ENCODE peak calls at places on chromosome 19, in seven cellular contexts. Y, I, O, E, C, B and H are unnamed samples.

GRCh38 chr19:51552996-51553725 is 17.9 kb upstream of the ZNF175 start:
- DNase-seq in Y (no peak), I (peak), O (peak), E (peak), C (peak), B (no peak), H (no peak)

GRCh38 chr19:27673986-27674385 is 1539.0 kb downstream of the UQCRFS1 start:
- DNase-seq in Y (no peak), I (no peak), O (no peak), E (no peak), C (no peak), B (no peak), H (peak)

GRCh38 chr19:48806518-48806817 is 4.4 kb downstream of the BCAT2 start:
- DNase-seq in Y (no peak), I (no peak), O (no peak), E (no peak), C (no peak), B (no peak), H (no peak)

GRCh38 chr19:18558202-18558555 is 509 bp downstream of the KXD1 start:
- DNase-seq in Y (no peak), I (no peak), O (no peak), E (no peak), C (no peak), B (no peak), H (no peak)

GRCh38 chr19:57720878-57721277 is 6.5 kb downstream of the ZNF671 start:
- DNase-seq in Y (no peak), I (no peak), O (no peak), E (no peak), C (no peak), B (no peak), H (no peak)

GRCh38 chr19:43768273-43769050 is 12.3 kb downstream of the KCNN4 start:
- DNase-seq in Y (no peak), I (no peak), O (peak), E (no peak), C (no peak), B (no peak), H (no peak)

GRCh38 chr19:10979950-10980349 is 19.1 kb downstream of the SMARCA4 start:
- DNase-seq in Y (peak), I (no peak), O (peak), E (no peak), C (no peak), B (no peak), H (no peak)

GRCh38 chr19:35460608-35461007 is 12.6 kb downstream of the FFAR2 start:
- DNase-seq in Y (no peak), I (no peak), O (no peak), E (no peak), C (no peak), B (no peak), H (no peak)

GRCh38 chr19:38739440-38740251 is 4.6 kb downstream of the CAPN12 start:
- DNase-seq in Y (no peak), I (no peak), O (no peak), E (no peak), C (no peak), B (peak), H (no peak)

GRCh38 chr19:47618771-47619170 is 9.8 kb downstream of the BICRA start:
- DNase-seq in Y (no peak), I (no peak), O (peak), E (peak), C (peak), B (no peak), H (no peak)

GRCh38 chr19:7393934-7394508 is 45.3 kb downstream of the ARHGEF18 start:
- DNase-seq in Y (no peak), I (no peak), O (no peak), E (no peak), C (no peak), B (no peak), H (no peak)

GRCh38 chr19:17721821-17722220 is 2.5 kb downstream of the MAP1S start:
- DNase-seq in Y (no peak), I (peak), O (peak), E (no peak), C (peak), B (no peak), H (no peak)

GRCh38 chr19:34851277-34851804 is 75.4 kb upstream of the ZNF30 start:
- DNase-seq in Y (no peak), I (no peak), O (no peak), E (no peak), C (no peak), B (no peak), H (no peak)

GRCh38 chr19:17347361-17347760 is 10.0 kb downstream of the GTPBP3 start:
- DNase-seq in Y (no peak), I (no peak), O (no peak), E (peak), C (peak), B (no peak), H (peak)

GRCh38 chr19:797528-798414 is 519 bp downstream of the PTBP1 start:
- DNase-seq in Y (peak), I (peak), O (peak), E (peak), C (peak), B (peak), H (peak)

GRCh38 chr19:48784527-48784926 is 26.3 kb downstream of the BCAT2 start:
- DNase-seq in Y (no peak), I (no peak), O (peak), E (no peak), C (no peak), B (no peak), H (no peak)

GRCh38 chr19:39097299-39097698 is 13.1 kb downstream of the ACP7 start:
- DNase-seq in Y (no peak), I (no peak), O (no peak), E (no peak), C (no peak), B (no peak), H (no peak)

GRCh38 chr19:50465986-50466771 is 10.1 kb upstream of the EMC10 start:
- DNase-seq in Y (no peak), I (no peak), O (no peak), E (no peak), C (no peak), B (no peak), H (no peak)

GRCh38 chr19:40506099-40506498 is 39.3 kb downstream of the SPTBN4 start:
- DNase-seq in Y (no peak), I (no peak), O (no peak), E (no peak), C (no peak), B (no peak), H (no peak)

GRCh38 chr19:28334419-28334818 is 878.5 kb downstream of the UQCRFS1 start:
- DNase-seq in Y (no peak), I (no peak), O (no peak), E (no peak), C (no peak), B (no peak), H (no peak)

GRCh38 chr19:12603714-12604113 is 6.9 kb downstream of the ZNF490 start:
- DNase-seq in Y (peak), I (no peak), O (no peak), E (no peak), C (peak), B (no peak), H (no peak)

GRCh38 chr19:13574933-13575332 is 68.7 kb upstream of the CACNA1A start:
- DNase-seq in Y (no peak), I (no peak), O (no peak), E (no peak), C (peak), B (no peak), H (no peak)

GRCh38 chr19:40759352-40759751 is 8.3 kb downstream of the SNRPA start:
- DNase-seq in Y (no peak), I (no peak), O (no peak), E (no peak), C (no peak), B (no peak), H (no peak)

GRCh38 chr19:30696514-30696913 is 324.3 kb downstream of the ZNF536 start:
- DNase-seq in Y (no peak), I (no peak), O (no peak), E (no peak), C (peak), B (no peak), H (peak)

GRCh38 chr19:10882108-10882457 is 10.7 kb downstream of the CARM1 start:
- DNase-seq in Y (no peak), I (no peak), O (no peak), E (no peak), C (no peak), B (no peak), H (no peak)

GRCh38 chr19:47351545-47351944 is 2.4 kb downstream of the DHX34 start:
- DNase-seq in Y (no peak), I (no peak), O (no peak), E (no peak), C (peak), B (no peak), H (no peak)

GRCh38 chr19:58385313-58386165 is 1.5 kb upstream of the RPS5 start:
- DNase-seq in Y (no peak), I (no peak), O (no peak), E (no peak), C (no peak), B (peak), H (peak)

GRCh38 chr19:584240-585001 is 5.3 kb upstream of the HCN2 start:
- DNase-seq in Y (no peak), I (no peak), O (peak), E (peak), C (peak), B (peak), H (peak)

GRCh38 chr19:56308792-56309191 is 5.8 kb downstream of the ZSCAN5A start:
- DNase-seq in Y (no peak), I (no peak), O (no peak), E (no peak), C (no peak), B (no peak), H (no peak)

GRCh38 chr19:10510301-10510802 is 6.9 kb downstream of the S1PR5 start:
- DNase-seq in Y (no peak), I (no peak), O (no peak), E (peak), C (no peak), B (no peak), H (no peak)

GRCh38 chr19:19250196-19250801 is 22.8 kb downstream of the TM6SF2 start:
- DNase-seq in Y (no peak), I (no peak), O (no peak), E (no peak), C (no peak), B (no peak), H (no peak)

GRCh38 chr19:51808333-51808986 is 13.5 kb downstream of the FPR3 start:
- DNase-seq in Y (no peak), I (no peak), O (peak), E (no peak), C (no peak), B (no peak), H (no peak)

GRCh38 chr19:19134687-19135158 is 3.6 kb downstream of the TMEM161A start:
- DNase-seq in Y (no peak), I (no peak), O (peak), E (no peak), C (no peak), B (no peak), H (no peak)

GRCh38 chr19:8321067-8321759 is at the start of the genes NDUFA7 and RPS28:
- DNase-seq in Y (peak), I (peak), O (peak), E (peak), C (peak), B (peak), H (peak)

GRCh38 chr19:47756953-47757608 is 11.7 kb downstream of the NOP53 start:
- DNase-seq in Y (no peak), I (no peak), O (no peak), E (no peak), C (no peak), B (no peak), H (no peak)

GRCh38 chr19:33147538-33147937 is 15.6 kb downstream of the WDR88 start:
- DNase-seq in Y (no peak), I (no peak), O (no peak), E (no peak), C (no peak), B (no peak), H (no peak)

GRCh38 chr19:49809155-49809986 is 3.7 kb downstream of the FUZ start:
- DNase-seq in Y (no peak), I (no peak), O (peak), E (no peak), C (no peak), B (peak), H (peak)

GRCh38 chr19:29779921-29780320 is 31.9 kb upstream of the CCNE1 start:
- DNase-seq in Y (no peak), I (no peak), O (no peak), E (no peak), C (no peak), B (no peak), H (no peak)

GRCh38 chr19:13154241-13154778 is 4.1 kb downstream of the IER2 start:
- DNase-seq in Y (no peak), I (peak), O (peak), E (peak), C (peak), B (peak), H (peak)

GRCh38 chr19:42412223-42412622 is 15.0 kb downstream of the LIPE start:
- DNase-seq in Y (no peak), I (no peak), O (peak), E (no peak), C (no peak), B (no peak), H (no peak)

GRCh38 chr19:6185825-6186193 is 50.3 kb downstream of the ACSBG2 start:
- DNase-seq in Y (no peak), I (no peak), O (no peak), E (no peak), C (no peak), B (no peak), H (no peak)
- TF ChIP-seq POLR2A in Y (no peak), I (no peak), O (no peak), E (no peak), C (no peak), B (no peak), H (no peak)

DNA sequence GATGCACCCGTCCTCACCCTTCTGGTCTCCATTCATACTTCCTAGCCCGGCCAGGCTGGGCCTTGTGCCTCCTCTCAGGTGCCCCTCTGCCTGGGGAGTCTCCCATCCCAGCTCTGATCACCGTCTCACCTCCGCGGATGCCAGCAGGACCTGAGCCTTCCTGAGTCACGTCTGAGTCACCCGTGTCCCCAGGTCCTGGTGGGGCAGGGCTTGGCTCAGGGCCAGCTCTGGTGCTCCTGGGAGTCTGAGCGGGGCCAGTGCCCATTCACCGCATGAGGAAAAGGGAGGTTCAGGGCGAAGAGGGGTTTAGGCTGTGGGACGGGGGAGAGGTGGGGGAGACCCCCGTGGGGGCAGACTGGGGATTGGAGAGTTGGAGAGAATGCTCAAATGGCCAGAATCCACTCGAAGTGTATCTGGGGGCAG is 593 bp downstream of the ATP8B3 start:
- DNase-seq in Y (no peak), I (peak), O (peak), E (peak), C (peak), B (peak), H (peak)
- H3K4me3 ChIP-seq in Y (peak), I (peak), O (no peak), E (no peak), C (peak), B (peak), H (peak)

GRCh38 chr19:55304279-55304978 is 20.6 kb downstream of the BRSK1 start:
- DNase-seq in Y (no peak), I (no peak), O (peak), E (peak), C (no peak), B (no peak), H (no peak)

GRCh38 chr19:55299991-55300390 is 16.2 kb downstream of the BRSK1 start:
- DNase-seq in Y (no peak), I (no peak), O (no peak), E (no peak), C (no peak), B (no peak), H (no peak)

GRCh38 chr19:55300821-55301458 is 17.1 kb downstream of the BRSK1 start:
- DNase-seq in Y (no peak), I (no peak), O (peak), E (no peak), C (no peak), B (no peak), H (no peak)

GRCh38 chr19:55303477-55303876 is 19.7 kb downstream of the BRSK1 start:
- DNase-seq in Y (no peak), I (no peak), O (no peak), E (no peak), C (no peak), B (no peak), H (no peak)

DNA sequence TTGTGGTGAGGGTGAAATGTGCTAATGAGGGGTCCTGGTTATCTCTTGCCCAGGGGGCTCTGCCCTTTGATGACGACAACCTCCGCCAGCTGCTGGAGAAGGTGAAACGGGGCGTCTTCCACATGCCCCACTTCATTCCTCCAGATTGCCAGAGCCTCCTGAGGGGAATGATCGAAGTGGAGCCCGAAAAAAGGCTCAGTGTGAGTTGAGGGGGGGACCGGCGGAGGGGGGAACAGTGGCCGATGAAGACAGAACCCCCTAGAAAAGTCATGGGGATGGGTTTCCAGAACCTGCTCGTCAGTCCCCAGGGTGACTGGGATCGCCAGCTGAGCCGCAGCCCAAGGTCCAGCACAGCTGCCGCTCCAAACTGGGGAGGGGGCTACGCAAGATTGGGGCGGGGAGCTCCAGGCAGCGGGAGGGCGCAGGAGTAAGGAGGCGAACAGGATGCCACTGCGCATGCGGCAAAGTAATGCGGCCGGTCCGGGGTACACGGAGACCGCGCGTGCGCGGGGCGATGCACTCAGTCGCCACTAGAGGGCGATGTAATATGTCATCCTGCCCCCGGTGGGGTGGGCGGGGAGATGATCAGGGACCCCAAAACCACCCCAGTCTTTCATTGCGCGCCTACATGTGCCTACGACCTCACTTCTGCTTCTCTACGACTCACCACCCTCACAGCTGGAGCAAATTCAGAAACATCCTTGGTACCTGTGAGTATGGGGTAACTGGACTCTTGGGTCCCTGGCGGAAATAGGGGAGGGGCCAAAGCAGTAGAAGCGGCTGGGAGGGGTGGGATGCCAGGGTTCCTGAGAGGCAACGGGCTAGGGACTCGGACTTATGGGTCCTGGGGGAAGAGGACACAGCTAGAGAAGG is 17.9 kb downstream of the BRSK1 start:
- DNase-seq in Y (peak), I (peak), O (peak), E (peak), C (peak), B (peak), H (peak)
- TF ChIP-seq POLR2A in Y (peak), I (no peak), O (no peak), E (no peak), C (no peak), B (no peak), H (no peak)

GRCh38 chr19:14763497-14764145 is 14.7 kb downstream of the ADGRE2 start:
- DNase-seq in Y (no peak), I (no peak), O (no peak), E (no peak), C (no peak), B (no peak), H (no peak)
- H3K4me3 ChIP-seq in Y (no peak), I (no peak), O (no peak), E (no peak), C (no peak), B (no peak), H (no peak)

GRCh38 chr19:53870485-53870844 is 2.8 kb downstream of the MYADM start:
- DNase-seq in Y (no peak), I (no peak), O (peak), E (no peak), C (no peak), B (peak), H (no peak)
- TF ChIP-seq POLR2A in Y (no peak), I (no peak), O (no peak), E (no peak), C (no peak), B (no peak), H (no peak)